ENCODE peak calls at places on chromosomes 5 and 9, in ten cellular contexts. S, P, F, L, O, W, G, H, B and J are unnamed samples.
A peak's percentile ranks its signal among the peaks of the same experiment; 100 is the strongest.

GRCh38 chr5:96968074-96968473 is 32.2 kb downstream of the LNPEP start:
- DNase-seq in P (peak; percentile 64), F (peak; percentile 57), S (no peak), B (no peak), W (no peak), O (no peak), L (peak; percentile 75), G (no peak), H (no peak), J (no peak)

GRCh38 chr5:142699105-142699720 is 13.3 kb upstream of the FGF1 start:
- DNase-seq in P (peak; percentile 89), B (peak; percentile 92), L (peak; percentile 59), F (peak; percentile 91), G (peak; percentile 79), S (peak; percentile 91), W (peak; percentile 49), O (peak; percentile 88), H (peak; percentile 75), J (no peak)

GRCh38 chr9:85114799-85115198 is 445.3 kb downstream of the NTRK2 start:
- DNase-seq in P (no peak), S (no peak), B (no peak), W (no peak), G (no peak), L (peak; percentile 44), O (no peak), H (no peak), F (no peak), J (no peak)

GRCh38 chr5:7394889-7395431 is 978 bp upstream of the ADCY2 start:
- DNase-seq in S (peak; percentile 61), L (no peak), H (no peak), O (no peak), P (no peak), G (no peak), W (no peak), B (peak; percentile 71), F (no peak), J (no peak)

GRCh38 chr5:900781-901180 is 8.1 kb downstream of the TRIP13 start:
- DNase-seq in F (no peak), B (no peak), L (no peak), O (no peak), W (no peak), S (no peak), P (no peak), G (no peak), H (no peak), J (no peak)

GRCh38 chr5:143131983-143132382 is 271.5 kb downstream of the NR3C1 start:
- DNase-seq in G (no peak), H (no peak), S (no peak), B (no peak), O (no peak), W (no peak), F (no peak), P (no peak), L (no peak), J (no peak)

GRCh38 chr5:135833961-135834638 is 363 bp upstream of the SLC25A48 start:
- DNase-seq in F (peak; percentile 49), O (no peak), L (no peak), H (no peak), P (no peak), G (no peak), W (no peak), S (no peak), B (peak; percentile 24), J (no peak)

GRCh38 chr5:132289097-132289496 is 5.1 kb upstream of the SLC22A4 start:
- DNase-seq in P (peak; percentile 57), F (peak; percentile 47), S (no peak), L (no peak), W (no peak), H (no peak), G (no peak), B (no peak), O (no peak), J (no peak)

GRCh38 chr9:136577941-136578619 is 32.2 kb upstream of the NOTCH1 start:
- DNase-seq in P (no peak), L (no peak), B (peak; percentile 44), O (no peak), W (no peak), G (no peak), S (peak; percentile 13), F (no peak), H (no peak), J (no peak)

GRCh38 chr5:134252671-134253070 is 26.8 kb upstream of the PPP2CA start:
- DNase-seq in H (no peak), S (no peak), O (no peak), F (peak; percentile 95), G (no peak), P (peak; percentile 64), W (no peak), B (no peak), L (peak; percentile 92), J (peak; percentile 75)

GRCh38 chr5:92562065-92562464 is 1019.0 kb downstream of the NR2F1-AS1 start:
- DNase-seq in F (no peak), H (no peak), W (no peak), B (no peak), G (no peak), O (no peak), L (no peak), S (no peak), P (no peak), J (no peak)

GRCh38 chr9:38334234-38334633 is 58.3 kb upstream of the ALDH1B1 start:
- DNase-seq in H (no peak), W (no peak), F (peak; percentile 11), P (no peak), O (no peak), G (no peak), S (no peak), B (no peak), L (no peak), J (no peak)
- TF ChIP-seq CTCF in H (no peak), W (no peak), F (peak; percentile 23), P (peak; percentile 33), O (no peak), G (no peak), S (peak; percentile 42), B (peak; percentile 23), L (peak; percentile 21), J (peak; percentile 37)

GRCh38 chr9:124292696-124293593 is 35.2 kb downstream of the NEK6 start:
- DNase-seq in O (no peak), P (no peak), H (no peak), S (no peak), B (no peak), G (no peak), F (no peak), W (no peak), L (peak; percentile 45), J (no peak)

GRCh38 chr9:124291801-124292396 is 34.1 kb downstream of the NEK6 start:
- DNase-seq in H (no peak), O (no peak), S (no peak), F (no peak), G (no peak), P (no peak), B (no peak), W (peak; percentile 80), L (no peak), J (no peak)

GRCh38 chr9:124296094-124296493 is 38.3 kb downstream of the NEK6 start:
- DNase-seq in G (no peak), B (no peak), F (no peak), W (no peak), S (no peak), H (no peak), P (no peak), L (no peak), O (no peak), J (no peak)

GRCh38 chr9:124295097-124295794 is 37.5 kb downstream of the NEK6 start:
- DNase-seq in L (peak; percentile 62), O (no peak), P (peak; percentile 52), W (no peak), H (no peak), F (no peak), B (no peak), S (peak; percentile 29), G (no peak), J (no peak)

DNA sequence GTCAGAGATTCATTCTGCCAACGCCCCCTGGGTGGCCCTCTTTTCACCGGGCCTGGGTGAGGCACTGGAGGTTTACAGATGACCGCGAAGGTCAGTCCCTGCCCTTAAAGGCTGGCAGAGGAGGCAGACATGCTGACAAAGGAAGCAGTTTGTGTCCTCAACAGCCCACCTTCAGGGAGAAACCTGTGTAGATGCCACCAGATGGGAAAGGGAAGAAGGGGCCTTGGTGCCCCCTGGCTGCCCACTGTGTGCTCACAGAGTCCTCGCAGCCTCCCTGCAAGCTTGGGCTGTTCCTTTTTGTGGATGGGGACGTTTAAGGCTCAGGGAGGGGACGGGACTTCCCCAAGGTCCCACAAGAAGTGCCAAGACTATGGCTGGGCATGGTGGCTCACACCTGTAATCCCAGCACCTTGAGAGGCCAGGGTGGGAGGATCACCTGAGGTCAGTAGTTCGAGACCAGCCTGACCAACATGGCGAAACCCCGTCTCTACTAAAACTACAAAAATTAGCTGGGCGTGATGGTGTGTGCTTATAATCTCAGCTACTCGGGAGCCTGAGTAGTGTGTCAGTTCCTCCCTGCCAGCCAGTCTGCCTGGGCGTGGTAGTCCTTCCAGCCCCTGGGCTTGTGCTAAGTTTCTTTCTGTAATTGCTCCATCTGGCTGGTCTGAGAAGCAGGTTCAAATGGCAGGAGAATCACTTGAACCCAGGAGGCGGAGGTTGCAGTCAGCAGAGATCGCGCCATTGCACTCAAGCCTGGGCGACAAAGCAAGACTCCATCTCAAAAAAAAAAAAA is 36.2 kb downstream of the NEK6 start:
- DNase-seq in B (no peak), S (no peak), L (no peak), O (no peak), H (no peak), F (no peak), P (no peak), W (no peak), G (no peak), J (no peak)
- TF ChIP-seq CTCF in B (peak; percentile 14), S (no peak), L (peak; percentile 4), O (no peak), H (peak; percentile 29), F (peak; percentile 31), P (no peak), W (no peak), G (peak; percentile 50), J (no peak)

GRCh38 chr9:90909225-90909624 is 107.6 kb downstream of the SYK start:
- DNase-seq in S (no peak), B (no peak), L (no peak), O (no peak), F (no peak), P (no peak), G (no peak), W (no peak), H (no peak), J (no peak)
- TF ChIP-seq CTCF in S (no peak), B (no peak), L (no peak), O (no peak), F (no peak), P (no peak), G (no peak), W (no peak), H (no peak), J (no peak)

DNA sequence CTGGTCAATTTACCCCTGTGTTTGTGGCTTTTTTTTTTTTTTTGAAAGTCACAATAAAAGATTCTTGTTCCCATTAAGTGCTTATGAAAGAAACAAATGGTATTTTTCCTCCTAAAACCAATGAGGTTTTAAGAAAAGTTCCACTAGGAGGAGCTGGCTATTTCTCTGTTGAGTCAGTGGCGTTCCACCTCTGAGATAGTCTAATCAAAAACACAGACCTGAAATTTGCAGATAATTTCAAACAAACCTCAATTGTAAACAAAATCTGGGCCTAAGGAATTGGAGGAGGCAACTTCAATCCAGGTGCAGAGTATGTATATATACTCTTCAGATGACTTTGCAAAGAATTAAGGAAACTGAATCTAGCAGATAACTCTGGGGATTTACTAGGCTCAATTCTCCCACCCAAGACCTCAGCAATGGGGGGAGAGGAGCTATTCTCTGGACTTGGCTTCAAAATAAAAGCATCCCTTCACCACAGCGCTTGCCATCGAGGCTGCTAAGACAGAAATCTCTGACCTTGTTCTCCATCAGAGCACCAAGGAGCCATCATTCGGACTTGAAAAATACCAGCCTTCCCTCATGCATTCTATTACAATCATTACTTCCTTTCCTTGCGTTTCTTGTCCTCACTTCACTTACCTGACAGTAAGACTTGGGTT is 52.4 kb downstream of the FANCC start:
- DNase-seq in B (no peak), O (no peak), G (no peak), S (no peak), W (no peak), P (peak; percentile 45), H (no peak), F (peak; percentile 57), L (peak; percentile 52), J (no peak)
- TF ChIP-seq CTCF in B (peak; percentile 13), O (no peak), G (peak; percentile 12), S (no peak), W (no peak), P (peak; percentile 58), H (no peak), F (peak; percentile 52), L (peak; percentile 72), J (peak; percentile 32)